ENCODE peak calls at places on chromosomes 5 and 9, in seven cellular contexts. R, L, C, G, F, Z and J are unnamed samples.

GRCh38 chr5:169697518-169697890 is 60.4 kb downstream of the DOCK2 start:
- DNase-seq in Z (no peak), F (no peak), L (no peak), R (no peak), C (no peak), G (no peak), J (no peak)

GRCh38 chr5:115460476-115460875 is 84.1 kb downstream of the FEM1C start:
- DNase-seq in C (peak), L (peak), Z (peak), F (peak), G (no peak), R (no peak), J (no peak)

GRCh38 chr5:40552981-40553380 is 126.7 kb upstream of the PTGER4 start:
- DNase-seq in F (no peak), R (no peak), Z (no peak), L (no peak), C (no peak), G (no peak), J (no peak)

GRCh38 chr5:117425163-117425562 is 850.5 kb upstream of the SEMA6A start:
- DNase-seq in C (no peak), Z (no peak), R (no peak), G (no peak), F (no peak), L (no peak), J (no peak)

GRCh38 chr5:102583663-102584062 is 84.9 kb upstream of the SLCO6A1 start:
- DNase-seq in G (no peak), F (no peak), C (no peak), R (no peak), Z (no peak), L (peak), J (no peak)

GRCh38 chr5:113043491-113043931 is 66.9 kb downstream of the DCP2 start:
- DNase-seq in Z (no peak), R (peak), C (peak), G (peak), L (peak), F (no peak), J (peak)

GRCh38 chr5:167029488-167029887 is 1262.0 kb upstream of the WWC1 start:
- DNase-seq in Z (no peak), C (no peak), F (no peak), G (no peak), R (no peak), L (no peak), J (no peak)

GRCh38 chr9:135010921-135011320 is 76.5 kb upstream of the OLFM1 start:
- DNase-seq in Z (no peak), C (no peak), F (no peak), R (peak), L (no peak), G (no peak), J (no peak)

GRCh38 chr9:135945969-135946368 is 15.2 kb downstream of the UBAC1 start:
- DNase-seq in Z (no peak), F (no peak), C (no peak), L (no peak), G (no peak), R (no peak), J (no peak)

GRCh38 chr5:92565673-92566072 is 1015.3 kb downstream of the NR2F1-AS1 start:
- DNase-seq in C (no peak), R (no peak), G (no peak), Z (no peak), F (no peak), L (no peak), J (no peak)

GRCh38 chr5:172586118-172587060 is 54.7 kb upstream of the NEURL1B start:
- DNase-seq in G (no peak), C (no peak), F (no peak), R (no peak), Z (no peak), L (no peak), J (no peak)

GRCh38 chr9:116683535-116683934 is 3.6 kb upstream of the TRIM32 start:
- DNase-seq in F (no peak), Z (no peak), L (no peak), C (no peak), R (no peak), G (no peak), J (no peak)

GRCh38 chr5:93588586-93589347 is 5.7 kb downstream of the NR2F1 start:
- DNase-seq in C (no peak), G (no peak), R (peak), F (no peak), Z (no peak), L (no peak), J (no peak)

GRCh38 chr5:16809816-16810502 is 126.1 kb downstream of the MYO10 start:
- DNase-seq in R (no peak), G (peak), C (peak), Z (no peak), L (peak), F (no peak), J (no peak)

GRCh38 chr5:52994266-52994665 is 5.1 kb downstream of the ITGA2 start:
- DNase-seq in Z (no peak), C (no peak), G (no peak), R (no peak), F (no peak), L (peak), J (no peak)

GRCh38 chr5:172920995-172921394 is 38.2 kb upstream of the RPL26L1 start:
- DNase-seq in C (no peak), Z (no peak), L (no peak), F (no peak), R (no peak), G (no peak), J (no peak)

GRCh38 chr9:117218951-117219350 is 195.9 kb downstream of the ASTN2 start:
- DNase-seq in R (no peak), C (no peak), L (no peak), G (no peak), Z (no peak), F (no peak), J (no peak)

GRCh38 chr5:66223637-66224036 is 79.5 kb downstream of the SREK1 start:
- DNase-seq in F (no peak), C (no peak), G (no peak), Z (peak), R (no peak), L (no peak), J (no peak)
- TF ChIP-seq CTCF in F (peak), C (peak), G (peak), Z (peak), R (peak), L (peak), J (peak)

GRCh38 chr5:7851617-7852289 is 820 bp upstream of the CFAP90 start:
- DNase-seq in R (no peak), C (no peak), Z (peak), F (no peak), L (no peak), G (peak), J (no peak)

GRCh38 chr5:7850241-7850532 is 746 bp downstream of the CFAP90 start:
- DNase-seq in R (no peak), G (peak), L (no peak), C (no peak), F (no peak), Z (peak), J (no peak)

GRCh38 chr5:7849531-7850240 is 1.2 kb downstream of the CFAP90 start:
- DNase-seq in R (no peak), F (no peak), C (no peak), Z (peak), L (peak), G (peak), J (peak)

GRCh38 chr5:7851240-7851592 is 283 bp upstream of the CFAP90 start:
- DNase-seq in G (no peak), C (no peak), Z (peak), F (no peak), R (no peak), L (no peak), J (no peak)

GRCh38 chr5:7850533-7851239 is at the start of gene CFAP90:
- DNase-seq in R (peak), C (peak), L (peak), F (no peak), G (peak), Z (peak), J (peak)
- TF ChIP-seq CTCF in R (peak), C (peak), L (peak), F (no peak), G (peak), Z (no peak), J (peak)

GRCh38 chr5:139287890-139288635 is 5.5 kb upstream of the MATR3 start:
- DNase-seq in L (peak), G (no peak), Z (no peak), R (no peak), F (no peak), C (no peak), J (no peak)
- TF ChIP-seq CTCF in L (no peak), G (peak), Z (no peak), R (no peak), F (no peak), C (peak), J (no peak)

DNA sequence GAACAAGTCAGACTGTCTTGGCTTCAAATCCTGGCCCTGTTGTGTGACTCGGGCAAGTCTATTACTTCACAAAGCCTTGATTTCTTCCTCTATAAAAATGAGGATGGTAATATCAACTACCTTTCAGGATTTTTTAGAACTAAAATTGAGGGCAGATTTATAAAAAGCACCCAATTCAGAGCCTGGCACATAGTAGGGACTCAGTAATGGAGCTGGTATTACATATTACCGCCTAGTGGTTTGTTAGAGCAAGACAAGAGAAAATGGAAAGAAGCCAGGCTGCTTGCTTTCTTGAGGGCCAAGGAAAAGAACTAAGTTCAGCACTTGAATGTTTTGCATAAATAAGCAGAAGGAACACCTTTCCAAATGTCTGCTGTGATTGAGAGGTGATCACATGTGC is 19.4 kb downstream of the ZNF346 start:
- DNase-seq in R (no peak), Z (no peak), G (no peak), L (no peak), C (no peak), F (no peak), J (no peak)
- TF ChIP-seq CTCF in R (no peak), Z (no peak), G (no peak), L (no peak), C (no peak), F (no peak), J (no peak)

GRCh38 chr9:127309715-127310114 is 45.1 kb downstream of the GARNL3 start:
- DNase-seq in Z (no peak), F (no peak), C (no peak), G (no peak), L (no peak), R (no peak), J (no peak)

GRCh38 chr9:127308559-127309429 is 44.2 kb downstream of the GARNL3 start:
- DNase-seq in R (no peak), G (peak), F (no peak), Z (no peak), L (peak), C (no peak), J (no peak)

GRCh38 chr9:127313042-127313560 is 48.5 kb downstream of the GARNL3 start:
- DNase-seq in F (no peak), Z (no peak), C (no peak), R (no peak), L (no peak), G (no peak), J (no peak)

GRCh38 chr9:127307802-127308201 is 43.2 kb downstream of the GARNL3 start:
- DNase-seq in G (no peak), L (no peak), R (no peak), C (no peak), Z (no peak), F (no peak), J (no peak)

GRCh38 chr9:127311239-127311741 is 46.7 kb downstream of the GARNL3 start:
- DNase-seq in G (peak), C (no peak), Z (peak), R (peak), L (peak), F (no peak), J (peak)
- TF ChIP-seq CTCF in G (peak), C (peak), Z (peak), R (peak), L (peak), F (peak), J (peak)